ENCODE peak calls at places on chromosomes 5 and 9, in four cellular contexts. Z is upper lobe of right lung, B is heart right ventricle, O is breast epithelium. H is an unnamed sample.

GRCh38 chr5:142016576-142016975 is 3.7 kb upstream of the GNPDA1 start:
- DNase-seq in Z (no peak), B (no peak), O (no peak), H (no peak)

GRCh38 chr9:98951967-98952366 is 8.3 kb downstream of the COL15A1 start:
- DNase-seq in Z (no peak), B (no peak), O (no peak), H (no peak)

GRCh38 chr5:60102961-60103683 is 209.6 kb upstream of the PDE4D start:
- DNase-seq in Z (no peak), B (no peak), O (no peak), H (no peak)

GRCh38 chr9:5269249-5269715 is 35.2 kb downstream of the RLN2 start:
- DNase-seq in Z (no peak), B (no peak), O (no peak), H (no peak)

GRCh38 chr5:86951761-86952160 is 315.9 kb upstream of the RASA1 start:
- DNase-seq in Z (no peak), B (no peak), O (no peak), H (no peak)

GRCh38 chr5:51389326-51389581 is 6.0 kb downstream of the ISL1 start:
- DNase-seq in Z (no peak), B (no peak), O (no peak), H (no peak)

GRCh38 chr5:73519531-73520283 is 21.5 kb downstream of the BTF3 start:
- DNase-seq in Z (no peak), B (peak; percentile 63), O (no peak), H (peak; percentile 52)

GRCh38 chr9:98203153-98203552 is 10.7 kb upstream of the CORO2A start:
- DNase-seq in Z (no peak), B (no peak), O (no peak), H (no peak)

GRCh38 chr9:114122628-114123027 is 23.5 kb upstream of the KIF12 start:
- DNase-seq in Z (peak; percentile 40), B (no peak), O (no peak), H (no peak)

GRCh38 chr5:77845273-77845646 is 69.1 kb upstream of the TBCA start:
- DNase-seq in Z (no peak), B (no peak), O (no peak), H (no peak)

GRCh38 chr5:77849308-77849900 is 73.3 kb upstream of the TBCA start:
- DNase-seq in Z (no peak), B (no peak), O (no peak), H (no peak)

GRCh38 chr5:77846422-77847128 is 70.4 kb upstream of the TBCA start:
- DNase-seq in Z (no peak), B (no peak), O (no peak), H (no peak)

GRCh38 chr5:77847814-77848290 is 71.7 kb upstream of the TBCA start:
- DNase-seq in Z (no peak), B (no peak), O (no peak), H (no peak)

DNA sequence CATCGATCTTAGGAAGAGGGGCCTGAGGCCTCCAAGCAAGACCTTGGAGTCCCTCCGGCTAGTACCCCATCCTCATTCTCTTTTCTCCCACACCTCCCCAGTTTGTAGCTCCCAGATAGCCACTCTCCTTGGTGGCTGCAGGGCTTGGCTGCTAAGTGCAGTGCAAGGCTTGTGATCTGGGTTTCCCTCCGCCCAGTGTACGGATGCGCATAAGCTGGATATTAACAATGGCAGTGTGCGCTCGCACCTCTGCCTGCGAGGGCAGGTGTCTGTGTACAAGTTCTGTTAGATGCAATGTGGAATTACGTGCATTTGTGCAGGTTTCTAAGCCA is 71.0 kb upstream of the TBCA start:
- DNase-seq in Z (no peak), B (no peak), O (no peak), H (no peak)
- H3K27me3 ChIP-seq in Z (peaks cover 29% of the 10 kb centered on the region), B (peaks cover 31% of the 10 kb centered on the region), O (no peaks in the 10 kb centered on the region), H (peaks cover 21% of the 10 kb centered on the region)

GRCh38 chr9:109905472-109905871 is 125.5 kb downstream of the PALM2AKAP2 start:
- DNase-seq in Z (no peak), B (no peak), O (no peak), H (no peak)

GRCh38 chr9:109906766-109907382 is 126.9 kb downstream of the PALM2AKAP2 start:
- DNase-seq in Z (no peak), B (no peak), O (no peak), H (no peak)

GRCh38 chr9:109907810-109908458 is 127.9 kb downstream of the PALM2AKAP2 start:
- DNase-seq in Z (no peak), B (no peak), O (no peak), H (no peak)

GRCh38 chr9:109908459-109909390 is 128.7 kb downstream of the PALM2AKAP2 start:
- DNase-seq in Z (no peak), B (no peak), O (no peak), H (no peak)

DNA sequence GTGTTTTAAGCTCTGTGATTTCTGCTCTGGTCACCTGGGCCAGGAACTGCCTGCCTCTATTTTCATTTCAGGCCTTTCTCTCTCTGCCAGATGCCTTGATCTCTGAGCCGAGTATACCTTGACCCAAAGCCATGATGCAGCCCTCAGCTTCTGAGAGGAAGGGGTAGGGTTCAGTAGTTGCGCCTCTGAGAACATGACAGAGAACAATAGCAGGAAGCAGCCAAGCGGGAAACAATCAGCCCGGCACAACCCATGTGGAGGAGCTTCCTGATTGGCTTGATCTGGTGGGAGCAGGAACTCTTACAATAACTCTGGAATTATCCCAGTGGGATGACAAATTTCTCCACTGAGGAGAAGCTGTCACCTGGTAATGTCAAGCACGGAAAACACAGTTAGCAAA is 127.4 kb downstream of the PALM2AKAP2 start:
- DNase-seq in Z (no peak), B (peak; percentile 84), O (no peak), H (no peak)
- H3K27ac ChIP-seq in Z (peak overlapping the region; percentile 63), B (peak overlapping the region; percentile 80), O (peak overlapping the region; percentile 75), H (peak overlapping the region; percentile 56)

DNA sequence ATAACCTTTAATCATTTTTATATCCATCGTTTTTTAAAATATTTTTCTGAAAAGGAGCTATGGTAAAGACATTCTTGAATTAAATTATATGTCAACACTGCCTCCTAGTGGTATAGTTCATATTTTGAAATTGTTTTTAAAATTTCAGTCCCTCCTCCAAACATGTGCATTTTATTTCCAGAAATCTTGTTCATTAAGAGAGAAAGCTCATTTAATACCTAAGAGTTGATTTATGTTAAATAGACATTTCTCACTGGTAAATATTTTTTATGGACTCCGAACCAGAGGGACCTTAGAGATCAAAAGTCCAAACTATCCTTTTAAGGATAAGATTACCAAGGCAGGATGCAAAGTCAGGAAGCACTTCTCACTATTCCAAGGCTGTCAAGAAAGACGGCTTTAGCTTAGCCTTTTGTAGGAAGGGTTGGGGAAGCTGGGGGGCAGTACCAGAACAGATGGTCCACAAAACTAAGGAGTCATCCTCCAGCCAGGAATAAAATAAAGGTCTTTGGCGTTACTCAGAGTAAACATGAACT is 21.6 kb downstream of the BHMT start:
- DNase-seq in Z (no peak), B (no peak), O (no peak), H (no peak)
- TF ChIP-seq CTCF in Z (peak; percentile 44), B (peak; percentile 28), O (peak; percentile 46), H (peak; percentile 59)

DNA sequence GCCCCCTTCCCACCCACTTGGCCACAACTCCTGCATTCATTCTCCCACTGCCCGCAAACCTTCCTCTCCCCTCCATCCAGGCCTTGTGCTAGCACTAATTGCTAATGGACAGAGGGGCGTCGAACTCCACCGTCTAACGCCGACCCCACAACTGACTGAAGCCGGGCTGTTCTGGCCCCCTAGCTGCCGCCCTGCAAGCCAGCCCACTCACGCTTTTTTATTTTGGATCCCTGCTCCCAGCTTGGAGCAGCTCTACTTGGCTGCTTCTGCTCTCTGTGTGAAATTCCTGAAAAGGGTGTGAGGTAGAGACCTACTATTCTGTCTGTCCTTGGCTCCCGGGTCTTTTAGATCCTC is 704 bp upstream of the ASTN2 start:
- DNase-seq in Z (no peak), B (no peak), O (no peak), H (no peak)
- H3K27me3 ChIP-seq in Z (peaks cover 46% of the 10 kb centered on the region), B (peaks cover 78% of the 10 kb centered on the region), O (no peaks in the 10 kb centered on the region), H (peaks cover 74% of the 10 kb centered on the region)

DNA sequence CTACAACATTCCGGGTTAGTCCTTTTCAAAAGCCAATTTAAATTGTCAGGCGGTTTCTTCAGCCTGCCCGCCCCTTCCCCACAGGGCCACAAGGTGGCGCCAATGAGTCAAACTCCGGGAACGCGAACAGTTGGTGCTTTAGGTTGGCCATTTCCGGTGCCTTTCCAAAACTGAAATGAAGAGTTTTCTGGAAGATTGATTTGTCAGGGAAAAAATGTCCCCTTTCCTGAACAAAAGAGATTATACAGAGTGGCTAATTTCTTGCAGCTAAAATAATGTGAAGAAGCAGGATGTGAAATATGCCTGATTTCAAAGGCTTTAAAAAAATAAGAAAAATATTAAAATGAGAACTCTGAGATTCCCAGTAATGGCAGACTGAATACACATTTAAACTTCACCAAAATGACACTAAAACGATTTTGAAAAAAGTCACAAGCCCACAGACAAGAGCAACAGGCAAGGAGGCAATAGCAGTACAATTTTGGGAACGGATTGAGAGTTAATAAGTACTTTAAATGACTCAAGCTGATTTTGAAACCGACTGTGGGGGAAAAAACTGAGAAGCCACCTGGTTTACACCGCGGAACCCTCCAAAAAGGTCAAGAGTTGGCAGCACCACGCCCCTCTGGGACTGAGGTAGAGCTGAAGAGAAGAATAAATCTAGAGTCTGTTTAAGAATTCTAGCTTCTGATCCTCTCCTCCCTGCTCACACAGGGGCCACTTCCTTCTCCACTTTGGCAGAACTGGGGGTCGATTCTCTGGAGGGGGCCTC is 45.7 kb downstream of the SLC46A2 start:
- DNase-seq in Z (peak; percentile 90), B (peak; percentile 79), O (peak; percentile 82), H (peak; percentile 86)
- H3K27ac ChIP-seq in Z (peak overlapping the region; percentile 42), B (no peak overlapping the region), O (no peak overlapping the region), H (no peak overlapping the region)

GRCh38 chr5:131641494-131641893 is 6.5 kb upstream of the RAPGEF6 start:
- DNase-seq in Z (no peak), B (no peak), O (no peak), H (no peak)

GRCh38 chr5:131644822-131645221 is 9.8 kb upstream of the RAPGEF6 start:
- DNase-seq in Z (no peak), B (no peak), O (no peak), H (no peak)

GRCh38 chr5:131649160-131649559 is 14.1 kb upstream of the RAPGEF6 start:
- DNase-seq in Z (no peak), B (no peak), O (no peak), H (no peak)

GRCh38 chr5:131647078-131647769 is 12.2 kb upstream of the RAPGEF6 start:
- DNase-seq in Z (no peak), B (no peak), O (no peak), H (no peak)
- TF ChIP-seq CTCF in Z (no peak), B (no peak), O (no peak), H (no peak)